ENCODE peak calls at places on chromosomes 2 and 18, in seven cellular contexts. A is activated T-cell treated with anti-CD3 and anti-CD28 coated beads for 1 hour; R is NK-92 treated with Interleukin-12 subunit alpha and Interleukin-12 subunit beta, amount 100 ng/mL, for 24 hours; G is stimulated activated naive B cell treated with anti-CD40 and anti-IgM and Interleukin-4, amounts not matched to agents 10 μg/mL and 1 μg/mL and 100 μg/mL, for 72 hours; P is H7; B is left cardiac atrium; Q is iris pigment epithelial cell. S is an unnamed sample.

GRCh38 chr2:240412975-240413812 is 22.3 kb upstream of the GPC1 start:
- DNase-seq in A (no peak), R (no peak), G (no peak), P (no peak), B (peak; percentile 13), Q (no peak), S (peak; percentile 36)

GRCh38 chr2:36748166-36748565 is 51.7 kb downstream of the VIT start:
- DNase-seq in A (no peak), R (no peak), G (no peak), P (no peak), B (no peak), Q (peak; percentile 61), S (no peak)

GRCh38 chr18:23330423-23330822 is 122.7 kb upstream of the RIOK3 start:
- DNase-seq in A (no peak), R (no peak), G (peak; percentile 80), P (no peak), B (no peak), Q (no peak), S (peak; percentile 55)

GRCh38 chr2:65599693-65600092 is 167.3 kb upstream of the SPRED2 start:
- DNase-seq in A (no peak), R (no peak), G (no peak), P (no peak), B (no peak), Q (no peak), S (no peak)

GRCh38 chr2:172109670-172110421 is 7.1 kb upstream of the DLX2 start:
- DNase-seq in A (no peak), R (no peak), G (no peak), P (peak; percentile 72), B (no peak), Q (no peak), S (no peak)

GRCh38 chr2:240401781-240402551 is 33.5 kb upstream of the GPC1 start:
- DNase-seq in A (no peak), R (no peak), G (no peak), P (peak; percentile 46), B (peak; percentile 12), Q (no peak), S (peak; percentile 41)

GRCh38 chr2:152298754-152299153 is 36.2 kb upstream of the FMNL2 start:
- DNase-seq in A (no peak), R (no peak), G (no peak), P (no peak), B (no peak), Q (peak; percentile 30), S (no peak)

GRCh38 chr2:216644846-216645635 is 11.8 kb downstream of the IGFBP2 start:
- DNase-seq in A (no peak), R (no peak), G (no peak), P (peak; percentile 60), B (no peak), Q (no peak), S (no peak)

GRCh38 chr2:207161247-207161646 is 4.5 kb downstream of the KLF7 start:
- DNase-seq in A (no peak), R (no peak), G (no peak), P (no peak), B (no peak), Q (peak; percentile 27), S (no peak)

GRCh38 chr2:44934962-44935853 is 6.3 kb upstream of the SIX3 start:
- DNase-seq in A (no peak), R (no peak), G (no peak), P (peak; percentile 84), B (no peak), Q (no peak), S (no peak)

GRCh38 chr2:96116879-96117533 is 635 bp upstream of the ADRA2B start:
- DNase-seq in A (peak; percentile 51), R (no peak), G (peak; percentile 55), P (peak; percentile 98), B (peak; percentile 51), Q (peak; percentile 14), S (no peak)

GRCh38 chr18:6613581-6613980 is 115.9 kb upstream of the ARHGAP28 start:
- DNase-seq in A (no peak), R (no peak), G (no peak), P (no peak), B (no peak), Q (no peak), S (no peak)

GRCh38 chr18:10685484-10685883 is 159.7 kb downstream of the NAPG start:
- DNase-seq in A (no peak), R (no peak), G (no peak), P (no peak), B (no peak), Q (no peak), S (no peak)

GRCh38 chr2:146814971-146815370 is 1029.9 kb upstream of the ACVR2A start:
- DNase-seq in A (no peak), R (no peak), G (no peak), P (no peak), B (no peak), Q (no peak), S (no peak)

GRCh38 chr2:20050104-20050711 is 1.2 kb downstream of the LAPTM4A start:
- DNase-seq in A (no peak), R (no peak), G (peak; percentile 57), P (no peak), B (no peak), Q (peak; percentile 79), S (no peak)

GRCh38 chr18:29549759-29550158 is 1372.8 kb upstream of the CDH2 start:
- DNase-seq in A (no peak), R (no peak), G (no peak), P (no peak), B (no peak), Q (no peak), S (no peak)

GRCh38 chr2:234469972-234470371 is 26.9 kb downstream of the ARL4C start:
- DNase-seq in A (no peak), R (no peak), G (no peak), P (no peak), B (no peak), Q (no peak), S (no peak)

GRCh38 chr2:236949089-236949935 is 136.4 kb upstream of the COPS8 start:
- DNase-seq in A (no peak), R (no peak), G (no peak), P (peak; percentile 42), B (no peak), Q (no peak), S (peak; percentile 19)

GRCh38 chr2:206069417-206069816 is 16.6 kb downstream of the INO80D start:
- DNase-seq in A (no peak), R (no peak), G (no peak), P (no peak), B (no peak), Q (no peak), S (no peak)

GRCh38 chr2:172922294-172922693 is 153.4 kb upstream of the MAP3K20 start:
- DNase-seq in A (no peak), R (no peak), G (no peak), P (no peak), B (no peak), Q (peak; percentile 20), S (no peak)

GRCh38 chr2:82675186-82675585 is 1783.9 kb downstream of the SUCLG1 start:
- DNase-seq in A (no peak), R (no peak), G (no peak), P (no peak), B (no peak), Q (peak; percentile 42), S (no peak)

S was measured in ureter.